ENCODE peak calls at places on chromosome 21, in eight cellular contexts. H, N, Z, V, B, F, S and I are unnamed samples.

GRCh38 chr21:35275776-35276175 is 226.7 kb upstream of the RUNX1 start:
- DNase-seq in H (no peak), N (no peak), Z (no peak), V (peak; percentile 73), B (no peak), F (no peak), S (peak; percentile 91), I (no peak)

GRCh38 chr21:33374080-33374873 is 28.9 kb upstream of the IFNGR2 start:
- DNase-seq in H (peak; percentile 73), N (peak; percentile 32), Z (peak; percentile 54), V (peak; percentile 49), B (peak; percentile 27), F (no peak), S (peak; percentile 90), I (peak; percentile 49)

GRCh38 chr21:42061195-42061865 is 9.8 kb upstream of the UMODL1 start:
- DNase-seq in H (no peak), N (peak; percentile 39), Z (no peak), V (no peak), B (no peak), F (peak; percentile 53), S (no peak), I (no peak)

GRCh38 chr21:44619886-44620285 is 7.0 kb upstream of the KRTAP10-9 start:
- DNase-seq in H (no peak), N (no peak), Z (no peak), V (no peak), B (no peak), F (no peak), S (no peak), I (no peak)

GRCh38 chr21:15514073-15514946 is 215.5 kb upstream of the USP25 start:
- DNase-seq in H (no peak), N (no peak), Z (no peak), V (no peak), B (peak; percentile 40), F (no peak), S (no peak), I (no peak)

GRCh38 chr21:42117229-42118048 is 46.3 kb downstream of the UMODL1 start:
- DNase-seq in H (peak; percentile 78), N (peak; percentile 65), Z (peak; percentile 89), V (peak; percentile 81), B (peak; percentile 87), F (peak; percentile 35), S (peak; percentile 94), I (peak; percentile 66)

GRCh38 chr21:26099610-26100219 is 70.9 kb downstream of the APP start:
- DNase-seq in H (no peak), N (no peak), Z (no peak), V (peak; percentile 10), B (no peak), F (peak; percentile 22), S (no peak), I (peak; percentile 11)

GRCh38 chr21:39503138-39503762 is 51.5 kb downstream of the SH3BGR start:
- DNase-seq in H (no peak), N (no peak), Z (no peak), V (no peak), B (no peak), F (no peak), S (no peak), I (no peak)

GRCh38 chr21:41866274-41866809 is 12.8 kb downstream of the PRDM15 start:
- DNase-seq in H (no peak), N (no peak), Z (no peak), V (no peak), B (no peak), F (no peak), S (no peak), I (no peak)

GRCh38 chr21:44072111-44072510 is 35.1 kb upstream of the PWP2 start:
- DNase-seq in H (no peak), N (no peak), Z (no peak), V (no peak), B (no peak), F (no peak), S (no peak), I (no peak)

GRCh38 chr21:44510508-44511218 is 29.3 kb downstream of the KRTAP10-1 start:
- DNase-seq in H (peak; percentile 17), N (peak; percentile 60), Z (peak; percentile 82), V (no peak), B (peak; percentile 87), F (peak; percentile 29), S (peak; percentile 88), I (peak; percentile 39)

GRCh38 chr21:29018540-29018939 is 609 bp downstream of the RWDD2B start:
- DNase-seq in H (peak; percentile 35), N (no peak), Z (peak; percentile 17), V (peak; percentile 4), B (no peak), F (no peak), S (peak; percentile 20), I (no peak)

GRCh38 chr21:28938726-28939125 is 54.0 kb downstream of the LTN1 start:
- DNase-seq in H (peak; percentile 6), N (no peak), Z (no peak), V (no peak), B (no peak), F (peak; percentile 11), S (no peak), I (no peak)

GRCh38 chr21:32186843-32187242 is 92.0 kb downstream of the MIS18A start:
- DNase-seq in H (no peak), N (no peak), Z (no peak), V (no peak), B (no peak), F (no peak), S (no peak), I (no peak)

GRCh38 chr21:38095220-38095619 is 161.6 kb upstream of the KCNJ15 start:
- DNase-seq in H (no peak), N (no peak), Z (no peak), V (peak; percentile 13), B (no peak), F (no peak), S (no peak), I (no peak)

GRCh38 chr21:37008705-37009104 is 2.2 kb downstream of the RIPPLY3 start:
- DNase-seq in H (no peak), N (no peak), Z (no peak), V (no peak), B (no peak), F (no peak), S (no peak), I (no peak)

GRCh38 chr21:46014828-46015227 is 33.3 kb downstream of the COL6A1 start:
- DNase-seq in H (no peak), N (no peak), Z (no peak), V (no peak), B (no peak), F (no peak), S (no peak), I (no peak)

GRCh38 chr21:27036736-27037301 is 69.9 kb upstream of the ADAMTS5 start:
- DNase-seq in H (no peak), N (no peak), Z (no peak), V (no peak), B (no peak), F (no peak), S (no peak), I (no peak)

GRCh38 chr21:38438476-38438893 is 59.8 kb downstream of the ERG start:
- DNase-seq in H (peak; percentile 24), N (peak; percentile 71), Z (peak; percentile 64), V (peak; percentile 87), B (peak; percentile 49), F (peak; percentile 51), S (peak; percentile 16), I (peak; percentile 39)

GRCh38 chr21:41500931-41501381 is 7.0 kb downstream of the TMPRSS2 start:
- DNase-seq in H (no peak), N (no peak), Z (no peak), V (no peak), B (peak; percentile 44), F (no peak), S (no peak), I (no peak)

GRCh38 chr21:38303300-38303699 is 46.5 kb downstream of the KCNJ15 start:
- DNase-seq in H (peak; percentile 100), N (no peak), Z (peak; percentile 88), V (peak; percentile 93), B (peak; percentile 49), F (no peak), S (peak; percentile 90), I (peak; percentile 93)

GRCh38 chr21:42974832-42975820 is 764 bp downstream of the PKNOX1 start:
- DNase-seq in H (peak; percentile 46), N (peak; percentile 65), Z (peak; percentile 94), V (peak; percentile 57), B (peak; percentile 88), F (peak; percentile 48), S (peak; percentile 57), I (peak; percentile 72)

GRCh38 chr21:45995686-45996179 is 14.2 kb downstream of the COL6A1 start:
- DNase-seq in H (peak; percentile 59), N (no peak), Z (peak; percentile 33), V (peak; percentile 48), B (peak; percentile 52), F (no peak), S (peak; percentile 45), I (peak; percentile 16)

GRCh38 chr21:16418211-16418610 is 688.4 kb downstream of the USP25 start:
- DNase-seq in H (peak; percentile 74), N (no peak), Z (peak; percentile 58), V (no peak), B (no peak), F (no peak), S (no peak), I (no peak)

GRCh38 chr21:29175408-29176147 is 45.1 kb downstream of the MAP3K7CL start:
- DNase-seq in H (peak; percentile 80), N (no peak), Z (no peak), V (no peak), B (peak; percentile 56), F (no peak), S (peak; percentile 40), I (no peak)

GRCh38 chr21:37862536-37862935 is 53.7 kb downstream of the KCNJ6 start:
- DNase-seq in H (no peak), N (no peak), Z (peak; percentile 44), V (peak; percentile 42), B (peak; percentile 56), F (peak; percentile 29), S (peak; percentile 39), I (peak; percentile 5)

GRCh38 chr21:43191521-43191920 is 22.7 kb downstream of the CRYAA start:
- DNase-seq in H (no peak), N (no peak), Z (no peak), V (no peak), B (no peak), F (no peak), S (no peak), I (no peak)

GRCh38 chr21:39120876-39121599 is 62.2 kb downstream of the PSMG1 start:
- DNase-seq in H (no peak), N (no peak), Z (no peak), V (no peak), B (no peak), F (no peak), S (no peak), I (peak; percentile 15)

GRCh38 chr21:21457077-21457476 is 458.9 kb downstream of the NCAM2 start:
- DNase-seq in H (no peak), N (no peak), Z (no peak), V (no peak), B (no peak), F (no peak), S (no peak), I (no peak)

GRCh38 chr21:32143222-32143939 is 135.5 kb downstream of the MIS18A start:
- DNase-seq in H (peak; percentile 70), N (peak; percentile 29), Z (peak; percentile 67), V (peak; percentile 84), B (peak; percentile 56), F (no peak), S (no peak), I (no peak)

GRCh38 chr21:36701912-36702621 is 3.2 kb downstream of the SIM2 start:
- DNase-seq in H (no peak), N (no peak), Z (no peak), V (no peak), B (no peak), F (no peak), S (peak; percentile 87), I (peak; percentile 75)

GRCh38 chr21:37982496-37983318 is 66.5 kb upstream of the KCNJ6 start:
- DNase-seq in H (no peak), N (no peak), Z (no peak), V (no peak), B (no peak), F (no peak), S (peak; percentile 57), I (no peak)

GRCh38 chr21:37627561-37627960 is 261.0 kb downstream of the DYRK1A start:
- DNase-seq in H (no peak), N (no peak), Z (no peak), V (no peak), B (no peak), F (no peak), S (no peak), I (no peak)

GRCh38 chr21:41166947-41167346 is 1.0 kb upstream of the BACE2 start:
- DNase-seq in H (no peak), N (peak; percentile 31), Z (no peak), V (no peak), B (no peak), F (no peak), S (no peak), I (peak; percentile 48)